ENCODE peak calls at places on chromosomes 11 and 22, in seven cellular contexts. S is fibroblast of pulmonary artery, B is fibroblast of the aortic adventitia, F is GM23338, G is adipocyte, M is left ventricle myocardium inferior, K is MM.1S. Y is an unnamed sample.

GRCh38 chr11:77171254-77171653 is 43.2 kb downstream of the MYO7A start:
- DNase-seq in S (no peak), B (no peak), F (no peak), G (no peak), M (no peak), K (no peak), Y (no peak)

GRCh38 chr11:94802501-94802900 is 34.3 kb downstream of the AMOTL1 start:
- DNase-seq in S (no peak), B (no peak), F (no peak), G (no peak), M (no peak), K (no peak), Y (no peak)

GRCh38 chr22:50576070-50576469 is 2.2 kb downstream of the CPT1B start:
- DNase-seq in S (peak; percentile 71), B (peak; percentile 41), F (peak; percentile 78), G (peak; percentile 9), M (no peak), K (no peak), Y (peak; percentile 57)

GRCh38 chr11:38014405-38014804 is 1416.4 kb upstream of the RAG2 start:
- DNase-seq in S (peak; percentile 89), B (peak; percentile 54), F (no peak), G (peak; percentile 57), M (no peak), K (no peak), Y (no peak)

GRCh38 chr11:77412814-77413213 is 61.1 kb downstream of the PAK1 start:
- DNase-seq in S (no peak), B (no peak), F (peak; percentile 24), G (no peak), M (no peak), K (no peak), Y (no peak)

GRCh38 chr22:26558246-26558895 is 31.6 kb downstream of the TPST2 start:
- DNase-seq in S (peak; percentile 10), B (peak; percentile 56), F (no peak), G (peak; percentile 18), M (no peak), K (no peak), Y (no peak)

GRCh38 chr22:50218996-50219727 is 18.4 kb downstream of the SELENOO start:
- DNase-seq in S (peak; percentile 82), B (peak; percentile 61), F (peak; percentile 77), G (peak; percentile 61), M (peak; percentile 89), K (no peak), Y (peak; percentile 81)

GRCh38 chr22:37080838-37081237 is 28.7 kb downstream of the TMPRSS6 start:
- DNase-seq in S (no peak), B (no peak), F (no peak), G (no peak), M (no peak), K (no peak), Y (no peak)

GRCh38 chr22:43521716-43522115 is 109.9 kb downstream of the MPPED1 start:
- DNase-seq in S (no peak), B (no peak), F (no peak), G (no peak), M (no peak), K (no peak), Y (no peak)

GRCh38 chr11:86442827-86443226 is 68.1 kb downstream of the CCDC81 start:
- DNase-seq in S (no peak), B (peak; percentile 51), F (no peak), G (no peak), M (no peak), K (no peak), Y (no peak)

GRCh38 chr11:17907046-17907445 is 105.8 kb downstream of the SERGEF start:
- DNase-seq in S (no peak), B (no peak), F (no peak), G (no peak), M (no peak), K (no peak), Y (no peak)

GRCh38 chr11:46120711-46121327 is 435 bp downstream of the PHF21A start:
- DNase-seq in S (peak; percentile 83), B (no peak), F (peak; percentile 91), G (peak; percentile 73), M (peak; percentile 54), K (peak; percentile 17), Y (peak; percentile 82)

GRCh38 chr22:25555506-25556060 is 8.9 kb upstream of the GRK3 start:
- DNase-seq in S (no peak), B (no peak), F (no peak), G (no peak), M (no peak), K (no peak), Y (no peak)

GRCh38 chr11:125494987-125495725 is 909 bp downstream of the FEZ1 start:
- DNase-seq in S (peak; percentile 40), B (peak; percentile 52), F (peak; percentile 77), G (peak; percentile 75), M (peak; percentile 37), K (no peak), Y (peak; percentile 27)

GRCh38 chr22:27452245-27452644 is 349.3 kb downstream of the MN1 start:
- DNase-seq in S (no peak), B (no peak), F (no peak), G (no peak), M (no peak), K (no peak), Y (no peak)

GRCh38 chr11:71988050-71988449 is 10.7 kb upstream of the IL18BP start:
- DNase-seq in S (peak; percentile 83), B (peak; percentile 97), F (no peak), G (peak; percentile 78), M (no peak), K (no peak), Y (peak; percentile 83)

GRCh38 chr11:3037041-3037944 is 19.9 kb downstream of the CARS1 start:
- DNase-seq in S (peak; percentile 74), B (peak; percentile 65), F (peak; percentile 96), G (peak; percentile 90), M (peak; percentile 80), K (peak; percentile 53), Y (peak; percentile 78)

GRCh38 chr22:35541254-35541748 is 670 bp downstream of the RASD2 start:
- DNase-seq in S (no peak), B (no peak), F (peak; percentile 66), G (no peak), M (no peak), K (no peak), Y (no peak)

DNA sequence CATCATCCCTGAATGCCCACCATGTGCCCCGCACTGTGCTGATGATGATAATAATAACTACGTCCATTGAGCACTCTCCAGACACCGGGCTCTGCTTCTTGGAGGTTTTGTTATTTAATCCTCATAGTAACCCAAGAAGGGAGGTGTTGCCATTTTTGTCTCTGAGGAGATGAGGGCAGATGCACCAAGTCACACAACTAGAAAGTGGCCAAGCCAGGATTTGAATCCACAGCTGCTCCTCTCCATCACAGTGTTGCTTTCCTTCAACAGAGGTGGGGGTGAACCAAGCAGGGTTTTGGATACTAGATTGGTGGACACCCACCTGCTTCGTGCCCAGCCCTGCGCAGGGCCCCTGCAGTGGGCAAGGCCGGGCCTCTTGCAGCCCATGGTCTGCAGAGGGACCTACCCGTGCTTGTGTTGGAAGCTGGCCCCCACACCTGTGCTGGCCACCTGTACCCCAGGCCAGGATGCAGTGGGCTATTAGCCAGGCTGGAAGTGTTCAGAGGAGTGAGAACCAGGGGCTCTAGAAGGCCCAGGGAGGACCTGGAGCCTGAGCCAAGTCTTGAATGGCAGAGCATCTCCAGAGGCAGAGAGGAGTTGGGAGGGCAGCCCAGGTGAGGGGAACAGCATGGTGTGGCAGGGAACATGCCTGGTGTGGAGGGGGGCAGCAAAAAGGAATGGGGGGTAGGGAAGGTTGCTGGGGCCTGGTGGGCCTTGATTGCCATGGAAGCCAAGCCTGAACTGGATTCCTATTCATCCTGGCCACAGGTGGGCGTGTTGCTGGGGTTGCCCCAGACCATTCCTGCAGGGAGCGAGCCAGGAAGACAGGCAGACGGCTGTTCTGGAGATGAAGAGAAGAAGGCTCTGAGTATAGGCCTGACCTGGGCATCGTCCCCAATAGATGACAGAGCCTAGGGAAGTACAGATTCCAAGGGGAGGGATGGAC is 2.7 kb upstream of the DPP3 start:
- DNase-seq in S (no peak), B (no peak), F (peak; percentile 38), G (no peak), M (no peak), K (no peak), Y (no peak)
- H3K4me3 ChIP-seq in S (no peak overlapping the region), B (no peak overlapping the region), F (no peak overlapping the region), G (no peak overlapping the region), M (no peak overlapping the region), K (no peak overlapping the region), Y (no peak overlapping the region)

DNA sequence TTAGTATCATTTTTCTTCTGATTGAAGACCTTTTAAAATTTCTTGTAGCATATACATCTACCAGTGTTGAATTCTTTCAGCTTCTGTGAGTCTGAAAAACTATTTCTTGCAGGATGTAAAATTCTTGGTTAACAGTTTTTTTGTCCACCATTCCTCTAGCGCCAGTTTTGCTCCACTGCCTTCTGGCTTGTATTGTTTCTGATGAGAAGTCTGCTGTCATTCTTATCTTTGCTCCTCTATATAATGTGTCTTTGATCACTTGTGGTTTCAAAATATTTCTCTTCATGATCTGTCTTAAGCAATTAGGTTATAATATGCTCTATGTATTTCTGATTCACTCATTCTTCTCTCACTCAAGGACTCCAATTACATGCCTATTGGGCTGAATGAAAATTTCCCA is 152.3 kb downstream of the INSC start:
- DNase-seq in S (no peak), B (no peak), F (no peak), G (no peak), M (no peak), K (no peak), Y (no peak)
- H3K4me3 ChIP-seq in S (no peak overlapping the region), B (no peak overlapping the region), F (no peak overlapping the region), G (no peak overlapping the region), M (no peak overlapping the region), K (no peak overlapping the region), Y (no peak overlapping the region)

GRCh38 chr11:64290352-64290751 is 750 bp upstream of the KCNK4 start:
- DNase-seq in S (no peak), B (no peak), F (no peak), G (no peak), M (no peak), K (peak; percentile 1), Y (no peak)

GRCh38 chr11:64292458-64293254 is 1.6 kb downstream of the KCNK4 start:
- DNase-seq in S (no peak), B (no peak), F (peak; percentile 54), G (no peak), M (no peak), K (peak; percentile 4), Y (no peak)

GRCh38 chr11:64291746-64292457 is 800 bp downstream of the KCNK4 start:
- DNase-seq in S (no peak), B (no peak), F (no peak), G (peak; percentile 43), M (no peak), K (no peak), Y (no peak)

GRCh38 chr11:64289011-64289564 is 2.0 kb upstream of the KCNK4 start:
- DNase-seq in S (no peak), B (no peak), F (no peak), G (no peak), M (no peak), K (no peak), Y (no peak)

GRCh38 chr11:64290894-64291745 is at the start of gene KCNK4:
- DNase-seq in S (no peak), B (no peak), F (peak; percentile 54), G (no peak), M (no peak), K (peak; percentile 1), Y (no peak)
- H3K4me3 ChIP-seq in S (no peak within 1 kb of the TSS), B (peak within 1 kb of the TSS; percentile 40), F (peak within 1 kb of the TSS; percentile 59), G (peak within 1 kb of the TSS; percentile 62), M (peak within 1 kb of the TSS; percentile 61), K (no peak within 1 kb of the TSS), Y (no peak within 1 kb of the TSS)

DNA sequence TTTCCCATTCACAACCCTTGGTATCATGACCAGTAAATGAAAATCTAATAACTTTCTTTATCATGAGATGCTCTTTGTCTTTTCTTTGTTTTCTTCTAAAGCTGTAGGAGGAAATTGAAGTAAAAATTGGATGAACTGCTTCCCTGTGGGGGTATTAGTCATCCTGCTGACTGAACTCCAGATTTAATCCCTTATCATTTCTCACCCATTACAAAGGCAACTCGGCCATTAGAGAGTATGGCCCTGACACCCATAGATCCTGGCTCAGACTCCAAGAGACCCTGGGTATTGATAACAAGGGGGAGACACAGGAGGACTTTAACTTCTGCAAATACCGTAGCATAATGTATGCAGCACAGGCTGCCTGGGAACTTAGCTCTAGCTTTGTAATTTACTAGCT is 37.4 kb upstream of the MTNR1B start:
- DNase-seq in S (no peak), B (peak; percentile 11), F (no peak), G (peak; percentile 8), M (no peak), K (no peak), Y (no peak)
- H3K4me3 ChIP-seq in S (no peak overlapping the region), B (no peak overlapping the region), F (no peak overlapping the region), G (no peak overlapping the region), M (no peak overlapping the region), K (no peak overlapping the region), Y (no peak overlapping the region)

Y was measured in fibroblast of villous mesenchyme.